ENCODE peak calls at places on chromosomes 6 and 20, in five cellular contexts. X is T-helper 9 cell; T is activated T-cell treated with anti-CD3 and anti-CD28 coated beads for 1 hour; S is smooth muscle cell of the brain vasculature; Q is activated CD4-positive, alpha-beta T cell treated with anti-CD3 and anti-CD28 coated beads, Interleukin-2, amount 50 U/mL, for 48 hours. Y is an unnamed sample.

GRCh38 chr6:71289039-71289801 is 609 bp downstream of the OGFRL1 start:
- DNase-seq in X (no peak), T (peak), S (no peak), Q (peak), Y (no peak)

GRCh38 chr6:130906736-130907381 is 79.7 kb downstream of the SMLR1 start:
- DNase-seq in X (no peak), T (no peak), S (peak), Q (no peak), Y (peak)

GRCh38 chr6:143656026-143656425 is 21.7 kb upstream of the PHACTR2 start:
- DNase-seq in X (no peak), T (no peak), S (no peak), Q (no peak), Y (no peak)

GRCh38 chr6:129647044-129647443 is 62.9 kb downstream of the ARHGAP18 start:
- DNase-seq in X (no peak), T (no peak), S (no peak), Q (no peak), Y (no peak)

GRCh38 chr6:141488466-141488865 is 644.3 kb upstream of the GJE1 start:
- DNase-seq in X (no peak), T (no peak), S (no peak), Q (no peak), Y (no peak)

GRCh38 chr6:24430086-24430485 is 27.4 kb downstream of the MRS2 start:
- DNase-seq in X (no peak), T (no peak), S (no peak), Q (no peak), Y (no peak)

GRCh38 chr6:34027445-34027936 is 118.4 kb downstream of the GRM4 start:
- DNase-seq in X (peak), T (peak), S (no peak), Q (peak), Y (no peak)

GRCh38 chr20:51416532-51417244 is 125.8 kb downstream of the NFATC2 start:
- DNase-seq in X (no peak), T (no peak), S (no peak), Q (no peak), Y (no peak)

GRCh38 chr6:91708534-91708933 is 1121.7 kb upstream of the MAP3K7 start:
- DNase-seq in X (no peak), T (no peak), S (no peak), Q (no peak), Y (no peak)

GRCh38 chr6:146741609-146742008 is 142.8 kb downstream of the ADGB start:
- DNase-seq in X (no peak), T (no peak), S (peak), Q (no peak), Y (no peak)

GRCh38 chr6:125598422-125598821 is 151.0 kb upstream of the HEY2 start:
- DNase-seq in X (no peak), T (no peak), S (no peak), Q (no peak), Y (no peak)

GRCh38 chr20:46850416-46850815 is 44.2 kb upstream of the EYA2 start:
- DNase-seq in X (no peak), T (no peak), S (no peak), Q (no peak), Y (no peak)

GRCh38 chr20:51093240-51093763 is 70.4 kb upstream of the KCNG1 start:
- DNase-seq in X (no peak), T (no peak), S (no peak), Q (no peak), Y (no peak)

GRCh38 chr6:123677897-123678296 is 41.1 kb upstream of the TRDN start:
- DNase-seq in X (no peak), T (no peak), S (no peak), Q (no peak), Y (no peak)

GRCh38 chr6:130858498-130859160 is 31.4 kb downstream of the SMLR1 start:
- DNase-seq in X (no peak), T (no peak), S (no peak), Q (no peak), Y (no peak)

GRCh38 chr6:149934249-149935156 is 7.3 kb upstream of the ULBP2 start:
- DNase-seq in X (peak), T (peak), S (peak), Q (peak), Y (peak)

Y was measured in brain pericyte.